ENCODE peak calls at places on chromosomes 7 and 10, in eight cellular contexts. One of them, this sample, is unnamed.

GRCh38 chr10:72254891-72255568 is 18.7 kb upstream of the DDIT4 start:
- DNase-seq in neural progenitor cell: peak; percentile 80
- DNase-seq in psoas muscle: peak; percentile 97
- DNase-seq in suprapubic skin: peak; percentile 95
- DNase-seq in cardiac muscle cell: peak; percentile 90
- DNase-seq in transverse colon: peak; percentile 89
- DNase-seq in heart right ventricle: peak; percentile 87
- DNase-seq in neuronal stem cell: peak; percentile 44
- DNase-seq in this sample: peak; percentile 37

GRCh38 chr10:27366769-27367168 is 126.2 kb upstream of the ACBD5 start:
- DNase-seq in cardiac muscle cell: no peak
- DNase-seq in psoas muscle: no peak
- DNase-seq in heart right ventricle: no peak
- DNase-seq in neuronal stem cell: no peak
- DNase-seq in suprapubic skin: no peak
- DNase-seq in transverse colon: no peak
- DNase-seq in neural progenitor cell: no peak
- DNase-seq in this sample: no peak

GRCh38 chr10:102467971-102468438 is 16.7 kb upstream of the C10orf95 start:
- DNase-seq in heart right ventricle: no peak
- DNase-seq in transverse colon: peak; percentile 68
- DNase-seq in psoas muscle: peak; percentile 39
- DNase-seq in suprapubic skin: no peak
- DNase-seq in cardiac muscle cell: no peak
- DNase-seq in neural progenitor cell: no peak
- DNase-seq in neuronal stem cell: no peak
- DNase-seq in this sample: no peak

GRCh38 chr7:22043367-22043766 is 97.7 kb upstream of the CDCA7L start:
- DNase-seq in transverse colon: no peak
- DNase-seq in neural progenitor cell: no peak
- DNase-seq in psoas muscle: no peak
- DNase-seq in heart right ventricle: no peak
- DNase-seq in cardiac muscle cell: no peak
- DNase-seq in suprapubic skin: no peak
- DNase-seq in neuronal stem cell: no peak
- DNase-seq in this sample: no peak

GRCh38 chr7:130227883-130228575 is 20.4 kb downstream of the SSMEM1 start:
- DNase-seq in suprapubic skin: no peak
- DNase-seq in neuronal stem cell: no peak
- DNase-seq in heart right ventricle: no peak
- DNase-seq in cardiac muscle cell: no peak
- DNase-seq in neural progenitor cell: peak; percentile 9
- DNase-seq in transverse colon: no peak
- DNase-seq in psoas muscle: no peak
- DNase-seq in this sample: no peak

GRCh38 chr10:49222170-49222569 is 34.0 kb upstream of the TMEM273 start:
- DNase-seq in neuronal stem cell: no peak
- DNase-seq in suprapubic skin: no peak
- DNase-seq in psoas muscle: no peak
- DNase-seq in neural progenitor cell: no peak
- DNase-seq in transverse colon: no peak
- DNase-seq in cardiac muscle cell: no peak
- DNase-seq in heart right ventricle: no peak
- DNase-seq in this sample: no peak

GRCh38 chr10:12703141-12703540 is 298.4 kb downstream of the CCDC3 start:
- DNase-seq in psoas muscle: no peak
- DNase-seq in transverse colon: no peak
- DNase-seq in neuronal stem cell: no peak
- DNase-seq in cardiac muscle cell: no peak
- DNase-seq in neural progenitor cell: no peak
- DNase-seq in heart right ventricle: no peak
- DNase-seq in suprapubic skin: no peak
- DNase-seq in this sample: no peak

GRCh38 chr10:31725436-31725835 is 203.2 kb downstream of the ARHGAP12 start:
- DNase-seq in neuronal stem cell: no peak
- DNase-seq in cardiac muscle cell: no peak
- DNase-seq in suprapubic skin: no peak
- DNase-seq in transverse colon: no peak
- DNase-seq in heart right ventricle: no peak
- DNase-seq in neural progenitor cell: no peak
- DNase-seq in psoas muscle: no peak
- DNase-seq in this sample: no peak

GRCh38 chr7:137840183-137840779 is 6.5 kb downstream of the DGKI start:
- DNase-seq in heart right ventricle: no peak
- DNase-seq in suprapubic skin: no peak
- DNase-seq in cardiac muscle cell: no peak
- DNase-seq in neural progenitor cell: peak; percentile 67
- DNase-seq in transverse colon: no peak
- DNase-seq in psoas muscle: no peak
- DNase-seq in neuronal stem cell: peak; percentile 57
- DNase-seq in this sample: no peak

GRCh38 chr7:108246227-108246837 is 116.2 kb upstream of the LAMB4 start:
- DNase-seq in heart right ventricle: no peak
- DNase-seq in psoas muscle: no peak
- DNase-seq in cardiac muscle cell: peak; percentile 88
- DNase-seq in transverse colon: no peak
- DNase-seq in neural progenitor cell: peak; percentile 84
- DNase-seq in neuronal stem cell: peak; percentile 87
- DNase-seq in suprapubic skin: no peak
- DNase-seq in this sample: no peak

GRCh38 chr7:55074008-55074499 is 55.2 kb downstream of the EGFR start:
- DNase-seq in neuronal stem cell: no peak
- DNase-seq in transverse colon: peak; percentile 91
- DNase-seq in psoas muscle: peak; percentile 69
- DNase-seq in neural progenitor cell: no peak
- DNase-seq in suprapubic skin: peak; percentile 80
- DNase-seq in heart right ventricle: no peak
- DNase-seq in cardiac muscle cell: peak; percentile 72
- DNase-seq in this sample: no peak

GRCh38 chr7:142094861-142095260 is 16.7 kb upstream of the MGAM2 start:
- DNase-seq in psoas muscle: no peak
- DNase-seq in transverse colon: no peak
- DNase-seq in neural progenitor cell: no peak
- DNase-seq in neuronal stem cell: no peak
- DNase-seq in suprapubic skin: no peak
- DNase-seq in heart right ventricle: no peak
- DNase-seq in cardiac muscle cell: no peak
- DNase-seq in this sample: no peak

GRCh38 chr7:132398253-132398913 is 177.9 kb downstream of the PLXNA4 start:
- DNase-seq in suprapubic skin: no peak
- DNase-seq in heart right ventricle: no peak
- DNase-seq in neural progenitor cell: no peak
- DNase-seq in neuronal stem cell: no peak
- DNase-seq in psoas muscle: no peak
- DNase-seq in cardiac muscle cell: no peak
- DNase-seq in transverse colon: no peak
- DNase-seq in this sample: no peak

GRCh38 chr10:102450374-102451104 is 804 bp downstream of the C10orf95 start:
- DNase-seq in neuronal stem cell: peak; percentile 48
- DNase-seq in neural progenitor cell: peak; percentile 82
- DNase-seq in heart right ventricle: peak; percentile 78
- DNase-seq in transverse colon: peak; percentile 88
- DNase-seq in cardiac muscle cell: peak; percentile 84
- DNase-seq in suprapubic skin: no peak
- DNase-seq in psoas muscle: peak; percentile 93
- DNase-seq in this sample: peak; percentile 86

GRCh38 chr10:95814011-95814727 is 58.2 kb downstream of the ENTPD1 start:
- DNase-seq in neural progenitor cell: no peak
- DNase-seq in psoas muscle: no peak
- DNase-seq in suprapubic skin: peak; percentile 81
- DNase-seq in transverse colon: no peak
- DNase-seq in heart right ventricle: peak; percentile 58
- DNase-seq in neuronal stem cell: no peak
- DNase-seq in cardiac muscle cell: peak; percentile 98
- DNase-seq in this sample: no peak

GRCh38 chr7:66564045-66564444 is 64.6 kb upstream of the KCTD7 start:
- DNase-seq in psoas muscle: no peak
- DNase-seq in suprapubic skin: no peak
- DNase-seq in cardiac muscle cell: no peak
- DNase-seq in transverse colon: no peak
- DNase-seq in neural progenitor cell: no peak
- DNase-seq in neuronal stem cell: no peak
- DNase-seq in heart right ventricle: no peak
- DNase-seq in this sample: no peak

GRCh38 chr10:122954731-122955050 is 664 bp upstream of the C10orf88 start:
- DNase-seq in transverse colon: no peak
- DNase-seq in suprapubic skin: no peak
- DNase-seq in heart right ventricle: no peak
- DNase-seq in neuronal stem cell: no peak
- DNase-seq in psoas muscle: peak; percentile 51
- DNase-seq in neural progenitor cell: no peak
- DNase-seq in cardiac muscle cell: no peak
- DNase-seq in this sample: no peak

GRCh38 chr10:122953827-122954730 is at the start of gene C10orf88:
- DNase-seq in cardiac muscle cell: peak; percentile 100
- DNase-seq in neuronal stem cell: peak; percentile 97
- DNase-seq in transverse colon: peak; percentile 97
- DNase-seq in suprapubic skin: peak; percentile 97
- DNase-seq in psoas muscle: peak; percentile 99
- DNase-seq in heart right ventricle: peak; percentile 96
- DNase-seq in neural progenitor cell: peak; percentile 98
- DNase-seq in this sample: peak; percentile 96

GRCh38 chr10:122949296-122949695 is 4.7 kb downstream of the C10orf88 start:
- DNase-seq in neuronal stem cell: no peak
- DNase-seq in suprapubic skin: no peak
- DNase-seq in heart right ventricle: no peak
- DNase-seq in transverse colon: no peak
- DNase-seq in neural progenitor cell: no peak
- DNase-seq in psoas muscle: no peak
- DNase-seq in cardiac muscle cell: no peak
- DNase-seq in this sample: no peak
- H3K27me3 ChIP-seq in neuronal stem cell: no peaks in the 10 kb centered on the region
- H3K27me3 ChIP-seq in suprapubic skin: no peaks in the 10 kb centered on the region
- H3K27me3 ChIP-seq in heart right ventricle: no peaks in the 10 kb centered on the region
- H3K27me3 ChIP-seq in transverse colon: no peaks in the 10 kb centered on the region
- H3K27me3 ChIP-seq in neural progenitor cell: no peaks in the 10 kb centered on the region
- H3K27me3 ChIP-seq in psoas muscle: no peaks in the 10 kb centered on the region
- H3K27me3 ChIP-seq in cardiac muscle cell: no peaks in the 10 kb centered on the region
- H3K27me3 ChIP-seq in this sample: no peaks in the 10 kb centered on the region

GRCh38 chr7:149570784-149571183 is 73.2 kb upstream of the ZNF746 start:
- DNase-seq in heart right ventricle: no peak
- DNase-seq in neuronal stem cell: no peak
- DNase-seq in suprapubic skin: no peak
- DNase-seq in cardiac muscle cell: no peak
- DNase-seq in neural progenitor cell: peak; percentile 3
- DNase-seq in psoas muscle: no peak
- DNase-seq in transverse colon: no peak
- DNase-seq in this sample: no peak
- H3K9me3 ChIP-seq in heart right ventricle: peaks cover 5% of the 10 kb centered on the region
- H3K9me3 ChIP-seq in neuronal stem cell: peaks cover 19% of the 10 kb centered on the region
- H3K9me3 ChIP-seq in suprapubic skin: peaks cover 29% of the 10 kb centered on the region
- H3K9me3 ChIP-seq in cardiac muscle cell: no peaks in the 10 kb centered on the region
- H3K9me3 ChIP-seq in neural progenitor cell: no peaks in the 10 kb centered on the region
- H3K9me3 ChIP-seq in psoas muscle: peaks cover 31% of the 10 kb centered on the region
- H3K9me3 ChIP-seq in transverse colon: peaks cover 21% of the 10 kb centered on the region
- H3K9me3 ChIP-seq in this sample: no peaks in the 10 kb centered on the region

DNA sequence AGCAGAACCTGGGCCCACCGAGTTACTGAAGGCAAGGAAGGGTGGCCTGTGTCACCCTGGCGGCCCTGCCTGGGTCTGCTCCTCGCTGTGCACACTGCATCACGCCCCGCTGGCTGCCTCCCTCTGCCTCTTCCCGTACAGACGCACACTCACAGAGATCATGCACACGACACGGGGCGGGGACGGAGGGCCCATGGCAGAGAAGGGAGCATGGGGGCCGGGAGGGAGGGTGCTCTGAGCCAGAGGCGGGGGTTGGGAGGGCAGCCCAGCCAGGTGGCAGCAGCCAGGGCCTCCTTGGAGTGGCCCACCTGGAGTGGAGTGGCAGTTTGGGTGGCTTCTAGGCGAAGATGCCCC is 16.6 kb downstream of the BUD23 start:
- DNase-seq in transverse colon: no peak
- DNase-seq in suprapubic skin: no peak
- DNase-seq in neural progenitor cell: no peak
- DNase-seq in psoas muscle: no peak
- DNase-seq in cardiac muscle cell: no peak
- DNase-seq in heart right ventricle: no peak
- DNase-seq in neuronal stem cell: no peak
- DNase-seq in this sample: no peak
- H3K4me1 ChIP-seq in transverse colon: peaks cover 17% of the 10 kb centered on the region
- H3K4me1 ChIP-seq in suprapubic skin: peaks cover 15% of the 10 kb centered on the region
- H3K4me1 ChIP-seq in neural progenitor cell: peaks cover 9% of the 10 kb centered on the region
- H3K4me1 ChIP-seq in psoas muscle: no peaks in the 10 kb centered on the region
- H3K4me1 ChIP-seq in cardiac muscle cell: peaks cover 6% of the 10 kb centered on the region
- H3K4me1 ChIP-seq in heart right ventricle: no peaks in the 10 kb centered on the region
- H3K4me1 ChIP-seq in neuronal stem cell: peaks cover 13% of the 10 kb centered on the region
- H3K4me1 ChIP-seq in this sample: no peaks in the 10 kb centered on the region

GRCh38 chr10:101070098-101070497 is 8.3 kb downstream of the KAZALD1 start:
- DNase-seq in transverse colon: peak; percentile 41
- DNase-seq in heart right ventricle: no peak
- DNase-seq in neuronal stem cell: no peak
- DNase-seq in neural progenitor cell: no peak
- DNase-seq in cardiac muscle cell: no peak
- DNase-seq in suprapubic skin: no peak
- DNase-seq in psoas muscle: no peak
- DNase-seq in this sample: no peak
- H3K27me3 ChIP-seq in transverse colon: peaks cover 52% of the 10 kb centered on the region
- H3K27me3 ChIP-seq in heart right ventricle: peaks cover 39% of the 10 kb centered on the region
- H3K27me3 ChIP-seq in neuronal stem cell: peaks cover 20% of the 10 kb centered on the region
- H3K27me3 ChIP-seq in neural progenitor cell: peaks cover 81% of the 10 kb centered on the region
- H3K27me3 ChIP-seq in cardiac muscle cell: peaks cover 17% of the 10 kb centered on the region
- H3K27me3 ChIP-seq in suprapubic skin: peaks cover 35% of the 10 kb centered on the region
- H3K27me3 ChIP-seq in psoas muscle: peaks cover 60% of the 10 kb centered on the region
- H3K27me3 ChIP-seq in this sample: peaks cover 7% of the 10 kb centered on the region

DNA sequence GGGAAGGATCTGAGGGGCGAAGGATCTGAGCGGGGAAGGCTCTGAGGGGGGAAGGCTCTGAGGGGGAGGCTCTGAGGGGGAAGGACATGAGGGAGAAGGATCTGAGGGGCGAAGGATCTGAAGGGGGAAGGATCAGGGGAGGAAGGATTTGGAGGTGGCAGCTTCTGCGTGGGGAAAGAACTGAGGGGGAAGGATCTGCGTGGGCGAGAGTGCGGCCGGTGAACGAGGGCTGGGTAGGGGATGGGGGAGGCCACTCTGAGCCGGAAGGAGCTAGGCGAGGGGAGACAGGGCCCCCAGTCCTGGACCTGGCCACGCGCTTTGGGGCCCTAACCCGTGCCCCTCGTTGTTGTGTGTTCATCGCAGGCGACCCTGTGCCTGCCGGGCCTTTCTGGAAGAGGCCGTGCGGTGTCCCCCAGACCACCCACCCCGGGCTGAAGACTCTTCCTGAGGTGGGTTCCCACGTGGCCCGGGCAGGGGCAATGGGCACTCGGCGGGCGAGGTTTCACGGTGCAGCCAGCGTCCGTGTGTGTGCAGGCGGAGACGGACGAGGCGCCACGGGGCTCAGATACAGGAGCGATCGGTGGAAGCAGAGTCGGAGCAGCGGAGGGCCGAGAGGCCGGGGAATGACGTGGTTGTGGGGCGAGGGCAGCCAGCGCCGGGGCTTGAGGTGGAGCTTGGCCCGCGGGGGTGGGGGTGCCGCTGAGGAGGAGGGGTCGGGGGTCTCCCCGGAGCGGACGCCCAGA is 2.0 kb downstream of the CALY start:
- DNase-seq in neuronal stem cell: no peak
- DNase-seq in suprapubic skin: no peak
- DNase-seq in cardiac muscle cell: peak; percentile 41
- DNase-seq in transverse colon: no peak
- DNase-seq in heart right ventricle: no peak
- DNase-seq in psoas muscle: peak; percentile 44
- DNase-seq in neural progenitor cell: peak; percentile 52
- DNase-seq in this sample: no peak
- H3K9me3 ChIP-seq in neuronal stem cell: peaks cover 25% of the 10 kb centered on the region
- H3K9me3 ChIP-seq in suprapubic skin: no peaks in the 10 kb centered on the region
- H3K9me3 ChIP-seq in cardiac muscle cell: no peaks in the 10 kb centered on the region
- H3K9me3 ChIP-seq in transverse colon: no peaks in the 10 kb centered on the region
- H3K9me3 ChIP-seq in heart right ventricle: no peaks in the 10 kb centered on the region
- H3K9me3 ChIP-seq in psoas muscle: no peaks in the 10 kb centered on the region
- H3K9me3 ChIP-seq in neural progenitor cell: no peaks in the 10 kb centered on the region
- H3K9me3 ChIP-seq in this sample: no peaks in the 10 kb centered on the region

GRCh38 chr7:27154901-27155815 is 1.3 kb downstream of the HOXA7 start:
- DNase-seq in heart right ventricle: no peak
- DNase-seq in transverse colon: peak; percentile 53
- DNase-seq in neural progenitor cell: no peak
- DNase-seq in suprapubic skin: peak; percentile 77
- DNase-seq in psoas muscle: peak; percentile 52
- DNase-seq in neuronal stem cell: no peak
- DNase-seq in cardiac muscle cell: no peak
- DNase-seq in this sample: no peak
- H3K4me1 ChIP-seq in heart right ventricle: peaks cover 15% of the 10 kb centered on the region
- H3K4me1 ChIP-seq in transverse colon: peaks cover 52% of the 10 kb centered on the region
- H3K4me1 ChIP-seq in neural progenitor cell: no peaks in the 10 kb centered on the region
- H3K4me1 ChIP-seq in suprapubic skin: peaks cover 86% of the 10 kb centered on the region
- H3K4me1 ChIP-seq in psoas muscle: peaks cover 12% of the 10 kb centered on the region
- H3K4me1 ChIP-seq in neuronal stem cell: no peaks in the 10 kb centered on the region
- H3K4me1 ChIP-seq in cardiac muscle cell: no peaks in the 10 kb centered on the region
- H3K4me1 ChIP-seq in this sample: peaks cover 55% of the 10 kb centered on the region

This sample was measured in naive thymus-derived CD4-positive, alpha-beta T cell.